ENCODE peak calls at places on chromosomes 11 and 22, in nine cellular contexts. Z, P, M, F, D, N, O, U and Q are unnamed samples.

GRCh38 chr11:2999464-2999998 is 7.4 kb upstream of the NAP1L4 start:
- DNase-seq in Z (peak; percentile 17), P (no peak), M (no peak), F (no peak), D (no peak), N (no peak), O (no peak), U (no peak), Q (no peak)

GRCh38 chr22:31179345-31179744 is 19.4 kb downstream of the RNF185 start:
- DNase-seq in Z (no peak), P (no peak), M (no peak), F (peak; percentile 19), D (no peak), N (no peak), O (no peak), U (peak; percentile 26), Q (peak; percentile 22)

GRCh38 chr11:33912405-33913361 is 20.8 kb upstream of the LMO2 start:
- DNase-seq in Z (no peak), P (peak; percentile 87), M (no peak), F (peak; percentile 85), D (peak; percentile 86), N (no peak), O (no peak), U (peak; percentile 93), Q (peak; percentile 84)

GRCh38 chr22:42399315-42400271 is 32.6 kb downstream of the NFAM1 start:
- DNase-seq in Z (peak; percentile 30), P (no peak), M (no peak), F (peak; percentile 10), D (no peak), N (no peak), O (no peak), U (no peak), Q (no peak)

GRCh38 chr11:86958259-86958658 is 3.1 kb upstream of the FZD4 start:
- DNase-seq in Z (no peak), P (no peak), M (no peak), F (no peak), D (no peak), N (no peak), O (no peak), U (no peak), Q (no peak)

GRCh38 chr11:12165237-12165875 is 55.0 kb downstream of the MICAL2 start:
- DNase-seq in Z (no peak), P (no peak), M (no peak), F (no peak), D (no peak), N (no peak), O (no peak), U (no peak), Q (no peak)

GRCh38 chr22:26669060-26669481 is 11.7 kb downstream of the MIAT start:
- DNase-seq in Z (no peak), P (peak; percentile 49), M (peak; percentile 40), F (peak; percentile 30), D (peak; percentile 61), N (peak; percentile 67), O (no peak), U (peak; percentile 51), Q (peak; percentile 82)

GRCh38 chr11:119590651-119591308 is 138.2 kb downstream of the NECTIN1 start:
- DNase-seq in Z (peak; percentile 45), P (no peak), M (no peak), F (peak; percentile 27), D (no peak), N (peak; percentile 67), O (no peak), U (no peak), Q (no peak)

GRCh38 chr11:33015621-33016551 is at the start of gene DEPDC7:
- DNase-seq in Z (peak; percentile 89), P (peak; percentile 88), M (peak; percentile 82), F (peak; percentile 89), D (peak; percentile 88), N (peak; percentile 91), O (peak; percentile 81), U (peak; percentile 88), Q (peak; percentile 80)

GRCh38 chr11:11416502-11416901 is 63.5 kb upstream of the CSNK2A3 start:
- DNase-seq in Z (no peak), P (peak; percentile 34), M (no peak), F (peak; percentile 62), D (no peak), N (no peak), O (no peak), U (peak; percentile 15), Q (peak; percentile 32)

GRCh38 chr11:113553235-113553634 is 78.0 kb upstream of the DRD2 start:
- DNase-seq in Z (no peak), P (peak; percentile 74), M (no peak), F (peak; percentile 97), D (peak; percentile 89), N (no peak), O (peak; percentile 18), U (peak; percentile 82), Q (peak; percentile 78)

GRCh38 chr11:72573380-72573949 is 100.8 kb downstream of the PDE2A start:
- DNase-seq in Z (no peak), P (peak; percentile 28), M (peak; percentile 56), F (peak; percentile 12), D (peak; percentile 59), N (peak; percentile 63), O (no peak), U (peak; percentile 53), Q (peak; percentile 25)

GRCh38 chr11:130609121-130610035 is 160.9 kb downstream of the ADAMTS15 start:
- DNase-seq in Z (peak; percentile 57), P (peak; percentile 90), M (no peak), F (no peak), D (peak; percentile 79), N (no peak), O (peak; percentile 93), U (peak; percentile 84), Q (no peak)

GRCh38 chr11:61980783-61981541 is 13.5 kb upstream of the FTH1 start:
- DNase-seq in Z (no peak), P (no peak), M (no peak), F (no peak), D (no peak), N (no peak), O (no peak), U (no peak), Q (no peak)

GRCh38 chr11:57637626-57638004 is 12.1 kb downstream of the YPEL4 start:
- DNase-seq in Z (no peak), P (no peak), M (peak; percentile 58), F (no peak), D (no peak), N (no peak), O (no peak), U (no peak), Q (no peak)

GRCh38 chr11:57639321-57640067 is 10.2 kb downstream of the YPEL4 start:
- DNase-seq in Z (no peak), P (peak; percentile 71), M (peak; percentile 92), F (peak; percentile 84), D (peak; percentile 80), N (no peak), O (no peak), U (no peak), Q (no peak)

GRCh38 chr11:57638005-57638760 is 11.5 kb downstream of the YPEL4 start:
- DNase-seq in Z (peak; percentile 36), P (peak; percentile 84), M (peak; percentile 72), F (peak; percentile 84), D (peak; percentile 87), N (peak; percentile 41), O (peak; percentile 90), U (peak; percentile 88), Q (peak; percentile 78)

GRCh38 chr11:57640068-57640800 is 9.5 kb downstream of the YPEL4 start:
- DNase-seq in Z (no peak), P (no peak), M (no peak), F (no peak), D (no peak), N (no peak), O (no peak), U (no peak), Q (no peak)

GRCh38 chr11:57638811-57639320 is 10.8 kb downstream of the YPEL4 start:
- DNase-seq in Z (no peak), P (no peak), M (no peak), F (no peak), D (no peak), N (no peak), O (no peak), U (peak; percentile 24), Q (no peak)
- TF ChIP-seq CTCF in Z (no peak), P (no peak), M (no peak), F (no peak), D (no peak), N (no peak), O (no peak), U (no peak), Q (no peak)

DNA sequence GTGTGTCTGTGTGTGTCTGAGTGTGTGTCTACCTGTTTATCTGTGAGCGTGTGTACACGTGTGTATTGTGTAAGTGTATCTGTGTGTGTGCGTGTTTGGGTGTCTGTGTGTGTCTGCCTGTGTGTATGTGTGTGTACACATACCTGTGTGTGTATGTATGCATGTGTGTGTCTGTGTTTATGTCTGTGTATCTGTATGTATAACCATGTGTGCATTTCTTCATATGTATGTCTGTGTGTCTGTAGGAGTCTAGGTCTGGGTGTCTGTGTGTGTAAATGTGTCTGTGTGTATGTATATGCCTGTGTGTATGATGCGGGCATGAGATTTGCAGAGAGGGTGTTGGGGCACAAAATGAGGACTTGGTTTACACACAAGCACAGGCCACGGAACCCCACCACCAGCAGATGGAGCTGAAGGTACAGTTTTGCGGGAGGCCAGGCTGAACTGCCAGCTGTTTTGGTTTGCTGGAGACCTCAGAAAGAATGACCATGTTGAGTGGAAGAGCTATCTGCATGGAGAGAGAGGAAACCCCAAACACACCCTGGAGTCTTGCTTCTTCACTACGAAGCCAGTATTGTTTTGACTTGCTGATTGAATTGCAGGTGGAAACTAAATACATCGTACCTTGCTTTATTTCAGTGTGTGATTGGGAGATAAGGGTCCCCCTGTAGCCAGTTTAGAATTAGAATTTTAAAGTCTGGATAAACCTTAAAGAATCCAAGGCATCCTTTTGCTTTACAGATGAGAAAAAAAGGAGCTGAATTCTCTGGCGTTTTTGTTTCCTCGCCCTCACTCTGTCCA is 497.2 kb downstream of the NTM start:
- DNase-seq in Z (peak; percentile 34), P (peak; percentile 88), M (peak; percentile 69), F (peak; percentile 91), D (peak; percentile 92), N (peak; percentile 1), O (peak; percentile 19), U (peak; percentile 94), Q (peak; percentile 78)
- TF ChIP-seq CTCF in Z (no peak), P (peak; percentile 98), M (peak; percentile 80), F (peak; percentile 93), D (peak; percentile 98), N (no peak), O (no peak), U (peak; percentile 94), Q (peak; percentile 88)

GRCh38 chr11:27698872-27699241 is 1.4 kb downstream of the BDNF start:
- DNase-seq in Z (peak; percentile 74), P (peak; percentile 88), M (peak; percentile 87), F (peak; percentile 94), D (peak; percentile 93), N (peak; percentile 92), O (peak; percentile 21), U (peak; percentile 94), Q (peak; percentile 79)
- TF ChIP-seq CTCF in Z (no peak), P (peak; percentile 81), M (peak; percentile 86), F (peak; percentile 83), D (peak; percentile 73), N (peak; percentile 81), O (peak; percentile 60), U (peak; percentile 80), Q (peak; percentile 92)

DNA sequence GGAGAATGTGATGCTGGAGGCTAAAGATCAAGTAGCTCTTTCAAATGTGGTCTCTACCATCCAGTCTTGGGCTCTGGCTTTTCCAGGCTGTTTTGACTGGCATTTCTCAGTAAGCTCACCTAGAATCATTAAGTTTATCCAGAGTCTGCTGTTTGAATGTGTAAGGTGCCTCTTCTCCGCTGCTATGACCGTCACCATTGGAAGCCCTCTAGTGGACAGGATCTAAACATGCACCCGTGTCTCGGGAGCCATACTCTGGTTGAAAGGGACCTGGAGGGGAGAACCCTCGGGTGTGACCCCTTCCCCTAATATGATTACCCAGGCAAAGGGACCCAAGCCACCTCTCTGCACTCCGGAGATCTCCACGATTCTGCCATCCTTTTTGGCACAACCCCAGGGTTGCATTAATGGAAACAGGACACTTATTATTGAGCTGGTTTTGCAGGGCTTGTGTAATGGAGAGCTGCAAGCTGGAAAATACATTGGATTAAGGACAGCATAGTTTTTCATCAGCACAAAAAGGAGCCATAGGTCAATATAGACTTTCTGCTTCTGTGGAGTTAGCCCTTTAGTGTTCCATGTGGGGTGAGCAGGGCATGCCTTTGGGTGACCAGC is 191.0 kb upstream of the LARGE1 start:
- DNase-seq in Z (peak; percentile 33), P (peak; percentile 3), M (peak; percentile 25), F (no peak), D (peak; percentile 26), N (peak; percentile 6), O (peak; percentile 18), U (peak; percentile 40), Q (no peak)
- TF ChIP-seq CTCF in Z (no peak), P (peak; percentile 59), M (peak; percentile 81), F (peak; percentile 46), D (peak; percentile 67), N (no peak), O (peak; percentile 63), U (peak; percentile 71), Q (peak; percentile 74)